ENCODE peak calls at places on chromosomes 5 and 9, in four cellular contexts. K is tibial nerve, G is H9, D is heart right ventricle. W is an unnamed sample.

GRCh38 chr5:8332666-8333444 is 463.9 kb downstream of the MTRR start:
- DNase-seq in K (no peak), G (no peak), D (no peak), W (no peak)

GRCh38 chr5:115962565-115963402 is 509 bp downstream of the LVRN start:
- DNase-seq in K (no peak), G (peak), D (no peak), W (peak)

GRCh38 chr5:16492398-16493175 is 27.0 kb upstream of the ZNF622 start:
- DNase-seq in K (no peak), G (no peak), D (peak), W (no peak)

GRCh38 chr9:116951588-116952433 is 264.7 kb downstream of the TRIM32 start:
- DNase-seq in K (no peak), G (no peak), D (no peak), W (no peak)

GRCh38 chr9:12705738-12706391 is 12.7 kb downstream of the TYRP1 start:
- DNase-seq in K (no peak), G (no peak), D (no peak), W (no peak)

GRCh38 chr5:150209020-150209635 is 19.3 kb downstream of the SLC6A7 start:
- DNase-seq in K (peak), G (no peak), D (no peak), W (peak)

GRCh38 chr9:6566409-6567139 is 79.0 kb downstream of the GLDC start:
- DNase-seq in K (no peak), G (no peak), D (peak), W (no peak)

GRCh38 chr5:178524093-178524882 is 65.9 kb downstream of the COL23A1 start:
- DNase-seq in K (no peak), G (no peak), D (no peak), W (no peak)

GRCh38 chr5:136032564-136032963 is 3.8 kb downstream of the TGFBI start:
- DNase-seq in K (peak), G (no peak), D (no peak), W (no peak)

W was measured in ELF-1.